ENCODE peak calls at places on chromosomes 13 and 19, in four cellular contexts. C is brain microvascular endothelial cell, L is tibial artery, A is AG04449. P is an unnamed sample.

GRCh38 chr19:50413531-50413930 is 5.2 kb upstream of the SPIB start:
- DNase-seq in C (no peak), L (no peak), A (no peak), P (no peak)

GRCh38 chr13:20828540-20829364 is 55.0 kb upstream of the EEF1AKMT1 start:
- DNase-seq in C (no peak), L (no peak), A (no peak), P (no peak)

GRCh38 chr13:109755551-109755950 is 30.8 kb downstream of the IRS2 start:
- DNase-seq in C (no peak), L (no peak), A (no peak), P (no peak)

GRCh38 chr13:94028234-94029145 is 451.0 kb downstream of the DCT start:
- DNase-seq in C (no peak), L (no peak), A (no peak), P (no peak)

GRCh38 chr13:29131159-29131558 is 311.0 kb downstream of the MTUS2 start:
- DNase-seq in C (no peak), L (no peak), A (no peak), P (no peak)

GRCh38 chr19:14502334-14503092 is 6.6 kb upstream of the GIPC1 start:
- DNase-seq in C (no peak), L (no peak), A (no peak), P (no peak)

GRCh38 chr13:51246005-51246404 is 23.8 kb downstream of the FAM124A start:
- DNase-seq in C (no peak), L (no peak), A (no peak), P (no peak)

GRCh38 chr13:46295531-46296464 is 84.1 kb downstream of the LRRC63 start:
- DNase-seq in C (peak), L (peak), A (peak), P (peak)

GRCh38 chr13:22883961-22884360 is 296.8 kb upstream of the SGCG start:
- DNase-seq in C (no peak), L (no peak), A (no peak), P (no peak)

GRCh38 chr19:16754207-16754806 is 34.7 kb downstream of the NWD1 start:
- DNase-seq in C (no peak), L (no peak), A (no peak), P (no peak)

GRCh38 chr19:14434543-14435319 is 1.6 kb downstream of the PKN1 start:
- DNase-seq in C (peak), L (peak), A (no peak), P (peak)

GRCh38 chr13:113491418-113491883 is 940 bp upstream of the DCUN1D2 start:
- DNase-seq in C (no peak), L (no peak), A (no peak), P (peak)

GRCh38 chr13:111315347-111315995 is 5.0 kb upstream of the TEX29 start:
- DNase-seq in C (no peak), L (no peak), A (no peak), P (no peak)

GRCh38 chr19:36009633-36010379 is 1.2 kb upstream of the SYNE4 start:
- DNase-seq in C (no peak), L (no peak), A (no peak), P (no peak)
- H3K4me3 ChIP-seq in C (peak), L (peak), A (peak), P (peak)

GRCh38 chr19:45601524-45602522 is at the start of gene GPR4:
- DNase-seq in C (no peak), L (no peak), A (no peak), P (no peak)
- H3K4me3 ChIP-seq in C (no peak), L (peak), A (no peak), P (no peak)

GRCh38 chr19:48720251-48720612 is 707 bp upstream of the MAMSTR start:
- DNase-seq in C (no peak), L (no peak), A (no peak), P (no peak)
- H3K4me3 ChIP-seq in C (peak), L (peak), A (peak), P (peak)

DNA sequence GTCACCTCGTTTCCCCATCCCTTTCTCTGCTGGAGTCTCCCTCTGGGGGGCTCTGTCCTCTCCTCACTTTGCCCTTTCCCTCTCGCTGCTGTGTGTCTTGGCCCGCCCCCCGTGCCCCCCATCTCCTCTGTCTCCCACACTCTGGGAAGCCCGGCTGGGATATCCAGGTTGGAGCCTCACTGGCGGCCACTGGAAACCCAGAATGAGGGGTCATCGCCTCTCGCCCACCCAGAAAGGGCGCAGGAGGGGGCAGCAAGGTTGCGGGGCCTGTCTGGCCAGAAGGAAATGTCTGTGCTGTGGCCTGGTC is 15.6 kb downstream of the CCDC97 start:
- DNase-seq in C (no peak), L (no peak), A (no peak), P (no peak)
- H3K4me3 ChIP-seq in C (peak), L (peak), A (peak), P (peak)

DNA sequence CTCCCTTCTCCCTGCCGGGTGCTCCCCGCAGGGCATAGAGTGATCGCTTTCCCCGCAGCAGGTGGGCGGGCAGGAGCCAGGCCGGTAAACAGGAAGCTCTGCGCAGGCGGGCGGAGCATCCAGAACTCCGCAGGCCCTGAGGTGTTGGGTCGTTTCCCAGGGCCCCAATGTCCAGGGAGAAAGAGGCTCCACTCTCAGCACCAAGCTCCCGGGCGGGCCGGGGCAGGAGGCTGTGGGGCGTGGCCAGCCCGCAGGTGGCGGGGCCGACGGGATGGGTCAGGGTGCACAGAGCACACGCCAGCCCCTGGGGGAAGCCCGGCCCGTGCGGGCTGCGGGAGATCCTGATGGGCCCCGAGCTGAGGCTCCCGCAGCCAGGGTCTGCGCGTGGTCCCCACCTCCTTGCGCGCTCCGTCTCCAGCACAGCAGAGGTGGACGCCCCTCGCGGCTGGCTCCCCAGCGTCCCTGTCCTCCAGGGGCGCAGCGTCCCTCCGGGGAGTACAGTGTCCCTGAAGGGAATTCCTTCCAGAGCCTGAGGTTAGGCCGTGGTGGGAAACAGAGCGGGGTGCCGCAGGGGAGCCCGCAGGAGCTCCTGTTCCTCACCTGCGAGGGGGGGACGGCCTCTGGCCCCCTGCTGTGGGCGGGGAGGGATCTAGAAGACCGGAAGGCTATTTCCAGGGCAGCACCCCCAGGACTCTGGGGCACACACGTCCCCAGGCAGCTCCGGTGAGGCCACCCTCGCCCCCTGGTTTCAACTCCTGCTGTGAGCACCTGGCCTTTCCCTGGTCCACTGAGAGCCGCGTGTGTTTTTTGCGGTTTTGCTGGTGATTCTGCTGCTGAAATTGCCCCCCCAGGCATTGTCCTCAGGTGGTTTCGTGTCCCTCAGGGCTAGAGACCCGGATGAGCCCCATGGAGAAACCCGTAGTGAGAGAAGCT is 12.2 kb downstream of the PIP5K1C start:
- DNase-seq in C (no peak), L (no peak), A (no peak), P (no peak)
- H3K4me3 ChIP-seq in C (no peak), L (no peak), A (no peak), P (no peak)

GRCh38 chr19:3669616-3670257 is 30.5 kb downstream of the PIP5K1C start:
- DNase-seq in C (no peak), L (no peak), A (no peak), P (no peak)
- H3K4me3 ChIP-seq in C (no peak), L (peak), A (no peak), P (no peak)

GRCh38 chr19:58473775-58474174 is 2.4 kb upstream of the ZNF446 start:
- DNase-seq in C (no peak), L (no peak), A (no peak), P (no peak)

GRCh38 chr19:58475714-58476497 is at the start of gene ZNF446:
- DNase-seq in C (peak), L (peak), A (peak), P (peak)

GRCh38 chr19:58474997-58475713 is 997 bp upstream of the ZNF446 start:
- DNase-seq in C (no peak), L (no peak), A (no peak), P (no peak)

GRCh38 chr19:58476498-58477015 is 405 bp downstream of the ZNF446 start:
- DNase-seq in C (no peak), L (no peak), A (no peak), P (peak)

DNA sequence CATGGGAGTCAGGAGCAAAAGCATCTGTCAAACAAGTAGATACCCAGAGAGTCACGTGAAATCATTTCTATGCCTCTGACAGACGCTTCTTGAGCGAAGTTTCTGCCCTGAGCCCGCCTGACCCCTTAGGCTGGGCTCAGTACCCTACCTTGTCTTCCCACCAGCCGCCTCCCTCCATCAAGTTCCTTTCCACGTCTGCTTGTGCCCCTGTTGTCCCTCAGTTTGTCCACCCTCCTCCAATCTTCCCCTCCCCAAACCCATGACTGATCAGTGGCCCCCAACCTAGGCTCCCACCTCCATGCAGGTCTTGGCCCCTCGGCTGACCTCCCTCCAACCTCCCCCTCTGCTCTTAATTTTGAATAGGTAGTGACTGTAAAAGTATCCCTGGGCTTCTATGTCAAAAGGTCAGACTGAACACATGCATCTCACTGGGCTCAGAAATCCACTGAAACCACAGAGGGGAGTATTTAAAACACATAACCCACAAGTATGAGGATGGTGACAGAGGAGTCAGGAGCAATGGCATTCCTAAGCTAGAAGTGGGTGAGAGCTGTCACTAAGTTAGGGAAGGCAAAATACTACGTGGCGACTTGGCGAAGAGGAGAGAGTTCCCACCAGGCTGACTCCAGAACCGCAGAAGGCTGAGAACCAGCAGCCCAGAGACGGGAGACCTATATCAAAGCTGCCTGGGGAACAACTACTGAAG is 1.7 kb upstream of the ZNF446 start:
- DNase-seq in C (peak), L (no peak), A (peak), P (no peak)
- H3K4me3 ChIP-seq in C (no peak), L (no peak), A (no peak), P (no peak)